ENCODE peak calls at places on chromosome 17, in four cellular contexts. One of them, this sample, is unnamed.

GRCh38 chr17:68178831-68179230 is 69.0 kb upstream of the AMZ2 start:
- DNase-seq in K562: no peak
- DNase-seq in WTC11: no peak
- DNase-seq in HepG2: no peak
- DNase-seq in this sample: no peak

GRCh38 chr17:82900741-82901140 is 60.9 kb upstream of the ZNF750 start:
- DNase-seq in WTC11: no peak
- DNase-seq in HepG2: no peak
- DNase-seq in K562: no peak
- DNase-seq in this sample: no peak

GRCh38 chr17:4004517-4005295 is 40.5 kb upstream of the ATP2A3 start:
- DNase-seq in HepG2: peak; percentile 63
- DNase-seq in WTC11: peak; percentile 78
- DNase-seq in K562: peak; percentile 76
- DNase-seq in this sample: peak; percentile 88

GRCh38 chr17:20095366-20096080 is 86.4 kb downstream of the SPECC1 start:
- DNase-seq in K562: no peak
- DNase-seq in WTC11: peak; percentile 54
- DNase-seq in HepG2: peak; percentile 43
- DNase-seq in this sample: peak; percentile 80

GRCh38 chr17:17514993-17515920 is 19.1 kb upstream of the RASD1 start:
- DNase-seq in HepG2: no peak
- DNase-seq in K562: no peak
- DNase-seq in WTC11: peak; percentile 58
- DNase-seq in this sample: peak; percentile 76

GRCh38 chr17:52027081-52027480 is 131.4 kb downstream of the CA10 start:
- DNase-seq in WTC11: peak; percentile 10
- DNase-seq in HepG2: no peak
- DNase-seq in K562: no peak
- DNase-seq in this sample: no peak

GRCh38 chr17:38926290-38927070 is 1.1 kb downstream of the LASP1NB start:
- DNase-seq in WTC11: no peak
- DNase-seq in K562: no peak
- DNase-seq in HepG2: no peak
- DNase-seq in this sample: no peak

GRCh38 chr17:4161179-4161559 is 18.2 kb downstream of the CYB5D2 start:
- DNase-seq in WTC11: peak; percentile 21
- DNase-seq in HepG2: peak; percentile 10
- DNase-seq in K562: no peak
- DNase-seq in this sample: peak; percentile 48

GRCh38 chr17:62164712-62165377 is 99.8 kb upstream of the MED13 start:
- DNase-seq in WTC11: no peak
- DNase-seq in K562: no peak
- DNase-seq in HepG2: no peak
- DNase-seq in this sample: no peak

GRCh38 chr17:8490256-8491023 is 54.8 kb downstream of the NDEL1 start:
- DNase-seq in WTC11: no peak
- DNase-seq in K562: no peak
- DNase-seq in HepG2: no peak
- DNase-seq in this sample: no peak

GRCh38 chr17:2949469-2950044 is 113.8 kb downstream of the OR1D5 start:
- DNase-seq in WTC11: no peak
- DNase-seq in HepG2: no peak
- DNase-seq in K562: no peak
- DNase-seq in this sample: no peak

GRCh38 chr17:70119961-70120360 is 44.9 kb downstream of the KCNJ16 start:
- DNase-seq in HepG2: no peak
- DNase-seq in WTC11: no peak
- DNase-seq in K562: no peak
- DNase-seq in this sample: no peak

GRCh38 chr17:27551701-27552466 is 79.1 kb upstream of the LGALS9 start:
- DNase-seq in K562: peak; percentile 47
- DNase-seq in HepG2: peak; percentile 88
- DNase-seq in WTC11: no peak
- DNase-seq in this sample: no peak

GRCh38 chr17:61157246-61157887 is 242.3 kb upstream of the TBX2 start:
- DNase-seq in K562: no peak
- DNase-seq in HepG2: no peak
- DNase-seq in WTC11: no peak
- DNase-seq in this sample: peak; percentile 54

GRCh38 chr17:68763551-68763950 is 162.4 kb upstream of the FAM20A start:
- DNase-seq in WTC11: no peak
- DNase-seq in K562: no peak
- DNase-seq in HepG2: no peak
- DNase-seq in this sample: no peak

GRCh38 chr17:33838281-33838680 is 416.8 kb upstream of the CCL2 start:
- DNase-seq in WTC11: no peak
- DNase-seq in K562: no peak
- DNase-seq in HepG2: no peak
- DNase-seq in this sample: no peak

GRCh38 chr17:33033176-33033575 is 41.5 kb downstream of the SPACA3 start:
- DNase-seq in K562: no peak
- DNase-seq in HepG2: no peak
- DNase-seq in WTC11: no peak
- DNase-seq in this sample: no peak

GRCh38 chr17:80750263-80750662 is 205.6 kb downstream of the RPTOR start:
- DNase-seq in HepG2: no peak
- DNase-seq in WTC11: no peak
- DNase-seq in K562: no peak
- DNase-seq in this sample: no peak

GRCh38 chr17:67576471-67576870 is 141.3 kb upstream of the NOL11 start:
- DNase-seq in K562: no peak
- DNase-seq in HepG2: no peak
- DNase-seq in WTC11: no peak
- DNase-seq in this sample: no peak

GRCh38 chr17:17088104-17088485 is 45.8 kb downstream of the MPRIP start:
- DNase-seq in K562: peak; percentile 62
- DNase-seq in WTC11: no peak
- DNase-seq in HepG2: no peak
- DNase-seq in this sample: no peak

GRCh38 chr17:21201874-21202273 is 12.1 kb downstream of the TMEM11 start:
- DNase-seq in WTC11: no peak
- DNase-seq in K562: no peak
- DNase-seq in HepG2: no peak
- DNase-seq in this sample: no peak

GRCh38 chr17:43803758-43804157 is 23.5 kb downstream of the CFAP97D1 start:
- DNase-seq in HepG2: peak; percentile 24
- DNase-seq in K562: no peak
- DNase-seq in WTC11: peak; percentile 39
- DNase-seq in this sample: no peak

GRCh38 chr17:21425321-21425720 is 49.2 kb downstream of the KCNJ12 start:
- DNase-seq in K562: no peak
- DNase-seq in WTC11: no peak
- DNase-seq in HepG2: no peak
- DNase-seq in this sample: no peak

GRCh38 chr17:48735057-48735341 is 6.4 kb upstream of the HOXB13 start:
- DNase-seq in WTC11: no peak
- DNase-seq in HepG2: no peak
- DNase-seq in K562: no peak
- DNase-seq in this sample: no peak

GRCh38 chr17:31310260-31310659 is 3.6 kb downstream of the EVI2B start:
- DNase-seq in WTC11: no peak
- DNase-seq in K562: no peak
- DNase-seq in HepG2: no peak
- DNase-seq in this sample: no peak

GRCh38 chr17:79888811-79889634 is 49.8 kb upstream of the CBX4 start:
- DNase-seq in HepG2: peak; percentile 63
- DNase-seq in WTC11: no peak
- DNase-seq in K562: no peak
- DNase-seq in this sample: peak; percentile 14

GRCh38 chr17:57959929-57960328 is 4.7 kb upstream of the CUEDC1 start:
- DNase-seq in K562: no peak
- DNase-seq in WTC11: no peak
- DNase-seq in HepG2: no peak
- DNase-seq in this sample: no peak

GRCh38 chr17:61338000-61338864 is 61.4 kb upstream of the TBX2 start:
- DNase-seq in WTC11: no peak
- DNase-seq in K562: no peak
- DNase-seq in HepG2: peak; percentile 50
- DNase-seq in this sample: no peak

GRCh38 chr17:16417896-16418683 is 2.7 kb downstream of the TRPV2 start:
- DNase-seq in WTC11: no peak
- DNase-seq in K562: no peak
- DNase-seq in HepG2: no peak
- DNase-seq in this sample: no peak

GRCh38 chr17:57849163-57849873 is 526 bp downstream of the MRPS23 start:
- DNase-seq in K562: no peak
- DNase-seq in WTC11: no peak
- DNase-seq in HepG2: no peak
- DNase-seq in this sample: peak; percentile 49

GRCh38 chr17:82328141-82328993 is 5.2 kb downstream of the SECTM1 start:
- DNase-seq in WTC11: no peak
- DNase-seq in K562: no peak
- DNase-seq in HepG2: peak; percentile 87
- DNase-seq in this sample: no peak

DNA sequence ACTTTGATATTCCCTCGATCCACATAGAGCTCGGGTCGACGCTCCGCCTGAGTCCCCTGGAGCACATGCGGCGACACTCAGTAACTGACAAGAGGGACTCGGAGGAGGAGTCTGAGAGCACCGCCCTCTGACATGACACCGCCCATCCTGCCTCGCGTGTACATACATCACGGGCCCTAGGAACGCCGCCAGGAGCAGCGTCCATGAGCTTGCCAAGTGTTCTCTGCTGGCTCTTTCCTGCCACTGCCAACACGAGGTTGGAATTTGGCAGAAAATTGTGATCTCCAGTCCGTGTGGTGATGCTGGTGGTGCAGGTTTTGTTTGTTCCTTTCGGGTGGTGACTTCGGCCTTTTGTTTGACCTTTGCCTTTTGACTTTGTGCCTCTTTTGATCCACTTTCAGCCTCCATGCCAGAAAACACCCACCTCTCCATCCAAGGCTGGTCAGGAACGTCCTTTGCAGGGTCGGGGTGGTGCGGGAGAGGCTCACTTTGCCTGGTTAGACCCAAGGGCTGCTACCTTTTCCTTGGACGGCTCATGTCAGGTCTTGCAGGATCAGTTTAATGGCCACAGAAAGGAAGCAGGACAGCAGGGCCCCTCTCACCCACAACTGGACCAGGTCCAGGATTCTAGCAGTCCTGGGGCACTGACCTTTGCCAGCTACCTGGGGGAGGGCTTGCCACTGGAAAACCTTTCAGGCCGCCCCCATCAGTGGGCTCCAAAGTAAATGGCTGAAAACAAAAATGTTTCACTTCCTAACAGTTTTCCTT is 27.6 kb downstream of the ELAC2 start:
- DNase-seq in HepG2: no peak
- DNase-seq in K562: no peak
- DNase-seq in WTC11: no peak
- DNase-seq in this sample: no peak
- TF ChIP-seq FOXJ3 in HepG2: no peak
- TF ChIP-seq FOXJ3 in K562: no peak
- TF ChIP-seq FOXJ3 in WTC11: no peak
- TF ChIP-seq FOXJ3 in this sample: no peak

GRCh38 chr17:77163001-77163400 is 22.2 kb downstream of the SEC14L1 start:
- DNase-seq in HepG2: no peak
- DNase-seq in WTC11: no peak
- DNase-seq in K562: no peak
- DNase-seq in this sample: no peak

GRCh38 chr17:77160032-77160876 is 19.5 kb downstream of the SEC14L1 start:
- DNase-seq in K562: no peak
- DNase-seq in WTC11: no peak
- DNase-seq in HepG2: peak; percentile 72
- DNase-seq in this sample: no peak

GRCh38 chr17:77161953-77162352 is 21.2 kb downstream of the SEC14L1 start:
- DNase-seq in K562: no peak
- DNase-seq in HepG2: no peak
- DNase-seq in WTC11: no peak
- DNase-seq in this sample: no peak

GRCh38 chr17:77163521-77164280 is 22.9 kb downstream of the SEC14L1 start:
- DNase-seq in HepG2: no peak
- DNase-seq in WTC11: no peak
- DNase-seq in K562: no peak
- DNase-seq in this sample: no peak

GRCh38 chr17:77160877-77161530 is 20.2 kb downstream of the SEC14L1 start:
- DNase-seq in WTC11: no peak
- DNase-seq in HepG2: peak; percentile 49
- DNase-seq in K562: no peak
- DNase-seq in this sample: no peak
- TF ChIP-seq FOXJ3 in WTC11: no peak
- TF ChIP-seq FOXJ3 in HepG2: no peak
- TF ChIP-seq FOXJ3 in K562: no peak
- TF ChIP-seq FOXJ3 in this sample: no peak

GRCh38 chr17:44972953-44973352 is 4.8 kb upstream of the C1QL1 start:
- DNase-seq in WTC11: no peak
- DNase-seq in K562: no peak
- DNase-seq in HepG2: peak; percentile 43
- DNase-seq in this sample: no peak
- TF ChIP-seq FOXJ3 in WTC11: no peak
- TF ChIP-seq FOXJ3 in K562: no peak
- TF ChIP-seq FOXJ3 in HepG2: no peak
- TF ChIP-seq FOXJ3 in this sample: no peak

GRCh38 chr17:15364615-15365014 is 23.2 kb upstream of the TEKT3 start:
- DNase-seq in K562: no peak
- DNase-seq in HepG2: peak; percentile 33
- DNase-seq in WTC11: no peak
- DNase-seq in this sample: no peak
- TF ChIP-seq FOXJ3 in K562: no peak
- TF ChIP-seq FOXJ3 in HepG2: no peak
- TF ChIP-seq FOXJ3 in WTC11: no peak
- TF ChIP-seq FOXJ3 in this sample: no peak

GRCh38 chr17:77872199-77872598 is 86.3 kb upstream of the TNRC6C start:
- DNase-seq in HepG2: no peak
- DNase-seq in K562: no peak
- DNase-seq in WTC11: no peak
- DNase-seq in this sample: no peak

GRCh38 chr17:77875051-77875780 is 83.3 kb upstream of the TNRC6C start:
- DNase-seq in HepG2: no peak
- DNase-seq in WTC11: no peak
- DNase-seq in K562: no peak
- DNase-seq in this sample: no peak

GRCh38 chr17:77873518-77874302 is 84.8 kb upstream of the TNRC6C start:
- DNase-seq in HepG2: no peak
- DNase-seq in K562: no peak
- DNase-seq in WTC11: no peak
- DNase-seq in this sample: peak; percentile 84

GRCh38 chr17:77874303-77875050 is 84.0 kb upstream of the TNRC6C start:
- DNase-seq in WTC11: no peak
- DNase-seq in K562: no peak
- DNase-seq in HepG2: no peak
- DNase-seq in this sample: no peak

GRCh38 chr17:77872714-77873517 is 85.6 kb upstream of the TNRC6C start:
- DNase-seq in K562: no peak
- DNase-seq in WTC11: no peak
- DNase-seq in HepG2: no peak
- DNase-seq in this sample: peak; percentile 82
- TF ChIP-seq FOXJ3 in K562: no peak
- TF ChIP-seq FOXJ3 in WTC11: no peak
- TF ChIP-seq FOXJ3 in HepG2: no peak
- TF ChIP-seq FOXJ3 in this sample: peak; percentile 96

DNA sequence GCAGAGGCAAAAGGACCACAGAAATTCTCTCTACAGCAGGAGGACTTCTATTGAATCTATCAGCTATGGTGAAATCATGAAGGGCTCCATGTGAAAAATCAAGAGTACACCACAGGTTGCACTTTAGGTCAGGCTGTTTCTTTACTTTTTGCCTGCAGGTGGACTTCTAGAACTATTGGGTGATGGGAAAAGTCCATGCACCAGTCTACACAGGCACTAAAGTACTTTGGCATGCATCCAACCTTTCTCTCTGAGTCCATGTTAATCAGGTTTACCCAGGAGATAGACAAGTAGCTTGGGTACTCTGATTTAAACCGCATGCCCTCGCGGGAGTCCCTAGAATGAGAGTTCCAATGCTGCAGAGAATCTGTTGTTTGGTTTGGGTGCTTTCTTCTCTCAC is 9.1 kb upstream of the ANKFN1 start:
- DNase-seq in K562: no peak
- DNase-seq in WTC11: no peak
- DNase-seq in HepG2: no peak
- DNase-seq in this sample: no peak
- TF ChIP-seq FOXJ3 in K562: no peak
- TF ChIP-seq FOXJ3 in WTC11: no peak
- TF ChIP-seq FOXJ3 in HepG2: no peak
- TF ChIP-seq FOXJ3 in this sample: no peak